ENCODE peak calls at places on chromosomes 11 and 22, in six cellular contexts. G is dorsolateral prefrontal cortex, J is prostate gland, W is glutamatergic neuron, T is fibroblast of the aortic adventitia, N is kidney. E is an unnamed sample.

GRCh38 chr11:64343740-64344133 is 3.7 kb downstream of the CCDC88B start:
- DNase-seq in J (no peak), T (no peak), N (no peak), G (no peak), W (peak), E (no peak)

GRCh38 chr22:36541831-36542391 is 12.9 kb upstream of the EIF3D start:
- DNase-seq in N (no peak), J (peak), T (peak), G (peak), W (no peak), E (peak)

GRCh38 chr11:18768472-18768901 is 23.1 kb downstream of the PTPN5 start:
- DNase-seq in G (no peak), N (peak), T (no peak), J (no peak), W (no peak), E (no peak)

GRCh38 chr11:126137146-126137545 is 74.3 kb downstream of the RPUSD4 start:
- DNase-seq in W (no peak), G (no peak), N (no peak), T (peak), J (no peak), E (no peak)

GRCh38 chr11:123221074-123221473 is 26.0 kb upstream of the CLMP start:
- DNase-seq in W (no peak), J (no peak), G (no peak), T (peak), N (no peak), E (no peak)

GRCh38 chr11:19867064-19867463 is 154.4 kb downstream of the NAV2 start:
- DNase-seq in N (no peak), W (no peak), J (no peak), G (no peak), T (no peak), E (no peak)

GRCh38 chr22:37892566-37893338 is 13.3 kb upstream of the MICALL1 start:
- DNase-seq in J (no peak), G (peak), N (no peak), W (no peak), T (peak), E (no peak)

GRCh38 chr22:26888887-26889286 is 231.5 kb downstream of the MIAT start:
- DNase-seq in T (peak), W (no peak), G (no peak), N (no peak), J (no peak), E (no peak)

GRCh38 chr11:122115520-122116343 is at the start of gene BLID:
- DNase-seq in J (peak), N (no peak), W (peak), T (peak), G (no peak), E (no peak)

GRCh38 chr11:86577663-86578636 is 94.5 kb downstream of the ME3 start:
- DNase-seq in N (peak), J (peak), W (no peak), G (no peak), T (peak), E (no peak)

GRCh38 chr11:67252831-67253239 is 13.4 kb upstream of the GRK2 start:
- DNase-seq in T (peak), N (no peak), G (no peak), W (peak), J (no peak), E (no peak)

GRCh38 chr22:24402460-24403192 is 24.8 kb upstream of the ADORA2A start:
- DNase-seq in W (no peak), N (peak), T (peak), G (no peak), J (peak), E (no peak)

GRCh38 chr11:65502852-65503603 is 4.2 kb downstream of the MALAT1 start:
- DNase-seq in W (no peak), G (no peak), J (no peak), T (peak), N (no peak), E (no peak)

GRCh38 chr11:125128450-125128849 is 17.0 kb upstream of the TMEM218 start:
- DNase-seq in G (no peak), J (no peak), W (no peak), T (peak), N (no peak), E (no peak)

GRCh38 chr22:48895341-48895740 is 932.3 kb downstream of the BRD1 start:
- DNase-seq in W (no peak), J (no peak), T (no peak), N (no peak), G (no peak), E (peak)

GRCh38 chr11:2443881-2444300 is 423 bp downstream of the TRPM5 start:
- DNase-seq in J (no peak), T (no peak), W (peak), N (peak), G (no peak), E (peak)

GRCh38 chr11:1199689-1200610 is 22.9 kb upstream of the MUC5B start:
- DNase-seq in G (peak), J (peak), W (peak), N (peak), T (no peak), E (peak)

GRCh38 chr11:26944866-26945664 is 48.8 kb upstream of the FIBIN start:
- DNase-seq in W (no peak), T (peak), N (no peak), J (no peak), G (no peak), E (no peak)

GRCh38 chr22:41380993-41381328 is 781 bp upstream of the TEF start:
- DNase-seq in G (no peak), J (peak), W (no peak), T (peak), N (no peak), E (no peak)

GRCh38 chr11:86488553-86488952 is 113.9 kb downstream of the CCDC81 start:
- DNase-seq in N (no peak), J (no peak), T (no peak), W (no peak), G (no peak), E (no peak)

GRCh38 chr11:1297011-1297575 is 12.3 kb downstream of the TOLLIP start:
- DNase-seq in T (no peak), W (no peak), N (peak), J (no peak), G (peak), E (no peak)

GRCh38 chr11:44032304-44033085 is 15.3 kb upstream of the ACCSL start:
- DNase-seq in N (peak), J (no peak), W (no peak), T (peak), G (peak), E (no peak)

GRCh38 chr22:40410272-40410671 is 39.9 kb downstream of the SGSM3 start:
- DNase-seq in T (no peak), J (no peak), N (no peak), G (no peak), W (no peak), E (no peak)

GRCh38 chr11:75190652-75191329 is 39.9 kb downstream of the SLCO2B1 start:
- DNase-seq in J (no peak), W (no peak), T (no peak), N (no peak), G (no peak), E (peak)

GRCh38 chr22:21074092-21074715 is 28.5 kb downstream of the LRRC74B start:
- DNase-seq in W (no peak), G (peak), J (no peak), N (no peak), T (peak), E (peak)

GRCh38 chr11:132531921-132532320 is 1000.4 kb downstream of the OPCML start:
- DNase-seq in N (no peak), J (no peak), G (no peak), W (no peak), T (no peak), E (no peak)

GRCh38 chr11:35981581-35981980 is 37.7 kb downstream of the LDLRAD3 start:
- DNase-seq in G (peak), J (no peak), N (no peak), W (no peak), T (peak), E (no peak)

GRCh38 chr22:35133702-35134395 is 67.9 kb downstream of the ISX start:
- DNase-seq in W (no peak), G (no peak), N (no peak), T (no peak), J (no peak), E (no peak)

GRCh38 chr22:28920757-28921584 is 37.6 kb downstream of the ZNRF3 start:
- DNase-seq in T (no peak), G (no peak), J (no peak), N (no peak), W (no peak), E (peak)

GRCh38 chr22:26529345-26529744 is 17.1 kb upstream of the TFIP11 start:
- DNase-seq in J (no peak), G (no peak), W (no peak), N (no peak), T (no peak), E (no peak)

GRCh38 chr11:114285599-114285998 is 10.6 kb upstream of the NNMT start:
- DNase-seq in T (peak), N (no peak), G (no peak), J (no peak), W (no peak), E (no peak)

GRCh38 chr11:119314748-119315138 is 2.2 kb downstream of the MCAM start:
- DNase-seq in N (no peak), G (no peak), T (no peak), J (no peak), W (no peak), E (no peak)

GRCh38 chr11:119316017-119316728 is 757 bp downstream of the MCAM start:
- DNase-seq in J (no peak), G (peak), T (no peak), N (peak), W (no peak), E (no peak)

GRCh38 chr11:119316729-119317591 is at the start of gene MCAM:
- DNase-seq in J (no peak), W (peak), T (peak), G (no peak), N (peak), E (no peak)

GRCh38 chr11:119317592-119318239 is 786 bp upstream of the MCAM start:
- DNase-seq in G (no peak), T (no peak), N (no peak), J (no peak), W (no peak), E (no peak)

DNA sequence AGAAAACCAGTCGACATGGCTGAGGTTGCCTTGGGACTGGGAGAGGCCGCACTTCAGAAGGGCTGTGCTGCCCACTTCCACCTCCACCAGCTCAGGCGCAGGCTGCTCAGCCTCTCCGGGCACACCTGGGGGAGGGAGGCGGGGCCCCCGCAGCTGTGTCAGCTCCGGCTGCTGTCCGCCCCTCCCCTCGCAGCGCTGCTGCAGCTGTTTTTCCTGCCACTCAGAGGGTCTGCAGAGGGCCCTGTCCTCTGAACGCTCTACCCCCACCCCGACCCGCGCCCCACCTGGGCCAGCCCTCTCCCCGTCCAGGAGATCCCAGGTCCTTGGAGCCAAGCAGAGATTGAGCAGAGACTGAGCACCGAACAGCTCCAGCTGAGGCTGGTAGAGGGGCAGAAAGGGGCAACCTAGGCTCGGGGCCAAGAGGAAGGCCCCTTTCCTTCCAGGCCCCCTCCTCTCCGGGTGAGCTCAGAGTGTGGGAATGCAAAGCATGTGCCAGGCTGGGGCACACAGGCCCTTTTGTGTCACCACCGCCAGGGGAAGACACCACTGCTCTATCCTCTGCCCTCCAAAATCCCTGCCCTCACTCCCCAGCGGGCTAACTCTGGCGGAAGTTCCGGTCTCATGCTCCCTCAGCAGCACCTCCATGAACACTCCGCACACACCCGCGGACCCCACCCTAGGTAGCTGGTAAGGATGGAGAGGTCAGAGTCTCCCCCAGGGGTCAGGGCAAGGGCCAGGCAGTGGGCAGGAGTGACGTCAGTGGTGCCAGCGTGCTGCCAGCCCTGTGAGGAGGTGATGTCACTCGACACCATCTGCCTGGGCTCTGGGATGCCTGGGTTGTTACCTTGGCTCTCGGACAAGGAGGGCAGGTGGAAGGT is 1.6 kb downstream of the MCAM start:
- DNase-seq in T (no peak), N (no peak), G (peak), J (no peak), W (no peak), E (no peak)
- TF ChIP-seq CTCF in T (no peak), N (no peak), G (no peak), J (no peak), W (no peak), E (peak)

GRCh38 chr11:79055866-79056632 is 384.8 kb downstream of the TENM4 start:
- DNase-seq in J (no peak), G (no peak), T (peak), N (no peak), W (no peak), E (no peak)
- TF ChIP-seq CTCF in J (no peak), G (no peak), T (peak), N (no peak), W (no peak), E (peak)

DNA sequence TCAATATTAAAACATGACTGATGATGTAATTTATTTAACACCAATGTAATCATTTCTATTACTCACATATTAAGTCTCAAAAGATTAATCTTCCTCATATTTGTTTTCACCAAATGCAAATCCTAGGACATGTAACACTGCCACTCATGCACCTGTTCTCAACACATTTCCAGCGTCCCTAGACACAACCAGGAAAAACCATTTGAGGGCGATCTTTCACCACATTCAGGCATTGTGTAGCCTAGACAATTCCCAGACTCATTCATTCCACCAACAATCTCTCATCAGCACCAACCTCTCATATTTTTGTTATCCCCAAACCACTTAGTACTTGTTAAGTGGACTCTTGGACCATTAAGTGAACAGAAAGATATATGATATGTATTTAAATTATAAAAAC is 66.1 kb downstream of the SLC36A4 start:
- DNase-seq in G (no peak), T (no peak), J (no peak), N (no peak), W (no peak), E (no peak)
- TF ChIP-seq CTCF in G (no peak), T (no peak), J (no peak), N (no peak), W (no peak), E (no peak)

DNA sequence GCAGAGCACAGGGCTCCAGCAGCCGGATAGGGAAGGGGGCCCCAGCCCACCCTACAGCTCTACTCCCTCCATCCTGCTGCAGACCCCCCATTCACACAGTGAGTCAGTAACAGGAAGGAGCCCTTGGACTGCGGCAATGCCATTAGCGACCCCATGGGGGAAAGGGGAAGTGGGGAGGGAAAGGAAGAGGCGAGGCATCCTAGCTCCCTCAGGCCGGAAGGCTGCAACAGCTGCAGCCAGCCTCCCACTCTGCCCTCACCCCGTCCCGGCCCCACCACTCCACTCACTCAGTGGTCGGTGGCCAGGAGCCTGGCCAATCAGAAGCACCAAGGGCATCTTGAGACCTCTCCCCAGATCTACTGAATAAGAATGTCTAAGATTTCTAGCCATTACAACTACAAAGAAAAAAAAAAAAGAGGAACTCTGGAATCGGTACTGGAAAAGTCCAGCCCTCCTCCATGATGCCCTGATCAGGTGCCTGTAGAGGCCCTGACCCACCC is 14.1 kb downstream of the OAF start:
- DNase-seq in G (no peak), T (no peak), J (no peak), N (peak), W (no peak), E (no peak)
- TF ChIP-seq CTCF in G (no peak), T (no peak), J (no peak), N (no peak), W (no peak), E (no peak)

E was measured in chondrocyte.